ENCODE peak calls at places on chromosome 15, in nine cellular contexts. G, V, X, A, F, B, E, U and R are unnamed samples.

GRCh38 chr15:32042269-32042996 is 12.1 kb downstream of the CHRNA7 start:
- DNase-seq in G (no peak), V (no peak), X (no peak), A (no peak), F (no peak), B (no peak), E (no peak), U (no peak), R (no peak)

GRCh38 chr15:64775551-64776401 is at the start of gene RBPMS2:
- DNase-seq in G (peak), V (no peak), X (peak), A (peak), F (peak), B (no peak), E (peak), U (peak), R (no peak)

GRCh38 chr15:60548101-60548500 is 69.2 kb upstream of the ICE2 start:
- DNase-seq in G (no peak), V (no peak), X (no peak), A (no peak), F (no peak), B (no peak), E (no peak), U (no peak), R (no peak)

GRCh38 chr15:57259511-57260143 is 116.7 kb upstream of the CGNL1 start:
- DNase-seq in G (no peak), V (peak), X (no peak), A (no peak), F (no peak), B (no peak), E (peak), U (peak), R (no peak)

GRCh38 chr15:63212050-63212973 is 22.9 kb downstream of the RAB8B start:
- DNase-seq in G (no peak), V (no peak), X (no peak), A (peak), F (no peak), B (no peak), E (no peak), U (no peak), R (no peak)

GRCh38 chr15:76059320-76060097 is at the start of gene TMEM266:
- DNase-seq in G (peak), V (peak), X (peak), A (peak), F (peak), B (no peak), E (peak), U (peak), R (peak)

GRCh38 chr15:80613762-80614365 is 81.2 kb upstream of the ABHD17C start:
- DNase-seq in G (no peak), V (no peak), X (no peak), A (no peak), F (no peak), B (no peak), E (no peak), U (no peak), R (no peak)

GRCh38 chr15:85988741-85989140 is 90.9 kb upstream of the AGBL1 start:
- DNase-seq in G (no peak), V (no peak), X (no peak), A (no peak), F (no peak), B (no peak), E (no peak), U (no peak), R (no peak)

GRCh38 chr15:84748274-84749110 is at the start of gene ZNF592:
- DNase-seq in G (peak), V (peak), X (peak), A (peak), F (peak), B (peak), E (peak), U (peak), R (peak)

GRCh38 chr15:38652183-38652794 is 87.7 kb upstream of the RASGRP1 start:
- DNase-seq in G (no peak), V (no peak), X (no peak), A (no peak), F (no peak), B (no peak), E (no peak), U (no peak), R (no peak)

GRCh38 chr15:97648728-97649127 is 311.8 kb upstream of the ARRDC4 start:
- DNase-seq in G (no peak), V (no peak), X (no peak), A (no peak), F (no peak), B (no peak), E (no peak), U (no peak), R (no peak)

DNA sequence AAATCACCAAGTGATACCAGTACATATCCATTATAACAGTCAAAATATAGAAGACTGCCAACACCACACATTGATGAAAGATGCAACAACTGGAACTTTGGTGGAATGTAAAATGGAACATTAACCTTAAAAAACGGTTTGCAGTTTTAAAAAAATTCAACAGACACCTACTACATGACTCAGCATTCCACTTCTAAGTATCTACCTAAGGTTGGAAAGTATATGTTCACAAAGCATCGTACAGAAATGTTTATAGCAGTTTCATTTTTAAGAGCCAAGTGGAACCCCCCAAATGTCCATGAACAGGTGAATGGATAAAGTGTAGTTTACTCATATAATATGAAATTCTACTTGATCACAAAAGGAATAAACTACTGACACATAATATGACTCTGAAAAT is 314.7 kb upstream of the ARRDC4 start:
- DNase-seq in G (no peak), V (no peak), X (no peak), A (no peak), F (no peak), B (no peak), E (no peak), U (no peak), R (no peak)
- TF ChIP-seq CTCF in G (no peak), V (no peak), X (no peak), A (no peak), F (no peak), B (no peak), E (no peak), U (no peak), R (no peak)

DNA sequence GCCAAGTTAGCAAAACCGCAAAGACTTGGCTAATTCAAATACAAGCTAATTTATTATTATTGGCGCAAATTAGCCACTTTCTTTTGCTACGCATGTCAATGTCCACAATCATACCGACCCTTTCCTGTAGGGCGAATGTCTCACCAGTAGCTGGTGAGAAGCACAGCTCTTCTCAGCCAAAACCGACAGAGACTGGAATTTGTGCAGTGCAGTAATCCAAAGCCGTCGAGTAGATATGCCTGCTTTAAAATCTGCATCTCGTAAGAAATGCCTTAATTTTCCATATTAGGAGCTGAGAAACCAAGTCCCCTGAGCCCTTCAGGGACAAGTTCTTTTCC is 614 bp upstream of the MINDY2 start:
- DNase-seq in G (no peak), V (peak), X (no peak), A (peak), F (no peak), B (peak), E (no peak), U (no peak), R (no peak)
- TF ChIP-seq CTCF in G (no peak), V (no peak), X (peak), A (no peak), F (no peak), B (peak), E (no peak), U (no peak), R (peak)

GRCh38 chr15:45710657-45711056 is 75.8 kb downstream of the SQOR start:
- DNase-seq in G (no peak), V (peak), X (no peak), A (no peak), F (no peak), B (no peak), E (no peak), U (no peak), R (no peak)

GRCh38 chr15:45714501-45715488 is 80.0 kb downstream of the SQOR start:
- DNase-seq in G (peak), V (peak), X (peak), A (peak), F (peak), B (peak), E (peak), U (peak), R (peak)

GRCh38 chr15:45720183-45720582 is 85.4 kb downstream of the SQOR start:
- DNase-seq in G (no peak), V (no peak), X (no peak), A (no peak), F (no peak), B (no peak), E (no peak), U (no peak), R (no peak)

GRCh38 chr15:45719490-45719889 is 84.7 kb downstream of the SQOR start:
- DNase-seq in G (no peak), V (no peak), X (no peak), A (peak), F (no peak), B (no peak), E (no peak), U (no peak), R (no peak)

DNA sequence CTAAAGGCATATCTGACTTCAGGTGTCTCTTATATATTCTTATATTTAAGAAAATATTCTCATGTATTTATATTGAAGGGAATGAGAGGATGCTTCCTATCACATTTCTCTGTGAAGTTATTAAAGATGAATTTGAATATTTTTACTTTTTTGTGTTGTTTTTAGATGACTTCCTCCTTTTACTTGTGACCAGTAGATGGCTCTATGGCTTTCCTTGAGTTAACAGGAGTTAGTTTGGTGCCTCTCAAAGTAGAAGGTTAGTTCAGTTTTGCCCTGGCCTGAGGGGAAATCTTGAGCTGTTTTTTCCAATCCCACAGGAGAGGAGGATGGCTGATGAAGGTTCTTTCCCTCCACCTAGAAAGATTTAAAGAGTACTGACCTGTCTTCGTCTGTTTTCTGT is 80.7 kb downstream of the SQOR start:
- DNase-seq in G (no peak), V (no peak), X (no peak), A (peak), F (no peak), B (no peak), E (no peak), U (no peak), R (no peak)
- TF ChIP-seq CTCF in G (no peak), V (peak), X (no peak), A (peak), F (no peak), B (peak), E (no peak), U (no peak), R (peak)

GRCh38 chr15:72796515-72797337 is 13.2 kb upstream of the ADPGK start:
- DNase-seq in G (peak), V (peak), X (peak), A (peak), F (peak), B (no peak), E (peak), U (peak), R (peak)
- TF ChIP-seq CTCF in G (peak), V (peak), X (peak), A (peak), F (no peak), B (peak), E (peak), U (peak), R (peak)